ENCODE peak calls at places on chromosomes 4 and X, in nine cellular contexts. U, W, L, R, B, A, I, M and J are unnamed samples.

GRCh38 chr4:156998500-156999174 is 27.0 kb upstream of the PDGFC start:
- DNase-seq in U (no peak), W (no peak), L (peak), R (no peak), B (no peak), A (no peak), I (no peak), M (no peak), J (no peak)

GRCh38 chrX:104195489-104196084 is 29.3 kb downstream of the FAM199X start:
- DNase-seq in U (no peak), W (no peak), L (no peak), R (no peak), B (no peak), A (peak), I (peak), M (no peak), J (no peak)

GRCh38 chr4:108094131-108094530 is 74.6 kb downstream of the LEF1 start:
- DNase-seq in U (no peak), W (no peak), L (no peak), R (no peak), B (no peak), A (no peak), I (no peak), M (no peak), J (no peak)

GRCh38 chrX:50813843-50814661 is at the start of gene SHROOM4:
- DNase-seq in U (no peak), W (peak), L (peak), R (no peak), B (peak), A (no peak), I (peak), M (no peak), J (no peak)

GRCh38 chr4:77145806-77146425 is 11.1 kb upstream of the CCNG2 start:
- DNase-seq in U (no peak), W (no peak), L (no peak), R (no peak), B (no peak), A (no peak), I (peak), M (no peak), J (no peak)

GRCh38 chrX:65668362-65669310 is 1.2 kb downstream of the MSN start:
- DNase-seq in U (no peak), W (peak), L (peak), R (peak), B (peak), A (peak), I (peak), M (no peak), J (peak)

GRCh38 chrX:5907202-5907601 is 321.5 kb downstream of the NLGN4X start:
- DNase-seq in U (no peak), W (no peak), L (no peak), R (no peak), B (no peak), A (no peak), I (no peak), M (no peak), J (no peak)

GRCh38 chr4:85901500-85901899 is 426.6 kb downstream of the ARHGAP24 start:
- DNase-seq in U (no peak), W (no peak), L (peak), R (no peak), B (no peak), A (peak), I (no peak), M (no peak), J (no peak)

GRCh38 chr4:61841710-61842109 is 641.6 kb downstream of the ADGRL3 start:
- DNase-seq in U (no peak), W (no peak), L (peak), R (no peak), B (no peak), A (no peak), I (no peak), M (no peak), J (no peak)

GRCh38 chrX:16552546-16552945 is 97.4 kb upstream of the S100G start:
- DNase-seq in U (no peak), W (no peak), L (peak), R (no peak), B (no peak), A (no peak), I (peak), M (no peak), J (peak)

GRCh38 chr4:14520171-14520570 is 482.1 kb upstream of the CPEB2 start:
- DNase-seq in U (no peak), W (no peak), L (no peak), R (no peak), B (no peak), A (no peak), I (peak), M (no peak), J (no peak)

GRCh38 chrX:19342331-19342906 is 1.3 kb upstream of the PDHA1 start:
- DNase-seq in U (no peak), W (no peak), L (peak), R (no peak), B (no peak), A (no peak), I (peak), M (no peak), J (no peak)

GRCh38 chrX:104343408-104344129 is 88.8 kb upstream of the ESX1 start:
- DNase-seq in U (no peak), W (peak), L (peak), R (peak), B (no peak), A (peak), I (peak), M (peak), J (peak)

GRCh38 chr4:84994280-84994679 is 27.8 kb upstream of the WDFY3 start:
- DNase-seq in U (no peak), W (no peak), L (no peak), R (no peak), B (no peak), A (no peak), I (peak), M (no peak), J (no peak)

GRCh38 chr4:77773101-77773500 is 46.1 kb downstream of the CNOT6L start:
- DNase-seq in U (no peak), W (no peak), L (no peak), R (no peak), B (no peak), A (no peak), I (peak), M (no peak), J (no peak)

GRCh38 chrX:41693024-41693423 is 4.3 kb downstream of the GPR34 start:
- DNase-seq in U (no peak), W (no peak), L (no peak), R (no peak), B (no peak), A (no peak), I (no peak), M (no peak), J (no peak)
- H3K27ac ChIP-seq in U (no peak), W (no peak), L (no peak), R (no peak), B (no peak), A (no peak), I (no peak), M (no peak), J (no peak)

GRCh38 chrX:118948270-118948669 is 26.1 kb upstream of the LONRF3 start:
- DNase-seq in U (no peak), W (no peak), L (no peak), R (no peak), B (no peak), A (no peak), I (no peak), M (no peak), J (no peak)
- TF ChIP-seq CTCF in U (no peak), W (no peak), L (no peak), R (no peak), B (no peak), A (no peak), I (no peak), M (no peak), J (no peak)

GRCh38 chr4:139030614-139031235 is 15.1 kb downstream of the NOCT start:
- DNase-seq in U (no peak), W (peak), L (peak), R (peak), B (no peak), A (peak), I (peak), M (peak), J (peak)

GRCh38 chr4:139024686-139025085 is 9.1 kb downstream of the NOCT start:
- DNase-seq in U (no peak), W (no peak), L (no peak), R (no peak), B (no peak), A (no peak), I (no peak), M (no peak), J (no peak)

GRCh38 chr4:139025841-139026240 is 10.3 kb downstream of the NOCT start:
- DNase-seq in U (no peak), W (no peak), L (no peak), R (no peak), B (no peak), A (no peak), I (no peak), M (no peak), J (no peak)

GRCh38 chr4:139027771-139028170 is 12.2 kb downstream of the NOCT start:
- DNase-seq in U (no peak), W (no peak), L (no peak), R (no peak), B (no peak), A (no peak), I (no peak), M (no peak), J (no peak)

DNA sequence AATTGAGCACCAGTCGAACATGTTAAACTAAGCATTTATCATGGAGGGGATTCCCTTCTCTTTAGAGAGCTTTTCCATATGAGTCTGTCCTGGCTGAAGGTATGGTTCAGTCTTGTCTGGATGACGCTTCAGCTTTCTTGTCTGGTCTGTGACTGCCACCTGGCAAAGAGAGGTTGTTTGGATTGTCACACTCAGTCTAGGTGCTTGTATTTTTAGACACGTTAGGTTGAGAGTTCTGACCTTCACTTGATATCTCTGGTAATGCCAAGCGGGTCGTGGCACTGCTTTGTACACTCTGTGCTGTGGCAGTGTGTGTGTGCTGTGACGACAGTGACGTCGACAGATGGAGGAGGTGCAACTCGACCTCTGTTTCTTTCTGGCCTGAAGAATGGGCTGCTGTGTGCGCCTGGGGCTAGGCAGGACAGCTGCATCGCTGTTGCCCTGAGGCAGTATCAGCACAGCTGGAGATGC is 12.6 kb downstream of the NOCT start:
- DNase-seq in U (no peak), W (no peak), L (no peak), R (no peak), B (no peak), A (no peak), I (no peak), M (no peak), J (no peak)
- H3K27ac ChIP-seq in U (no peak), W (no peak), L (peak), R (no peak), B (no peak), A (no peak), I (peak), M (no peak), J (peak)

GRCh38 chr4:5050520-5050955 is 742 bp upstream of the STK32B start:
- DNase-seq in U (peak), W (peak), L (peak), R (no peak), B (peak), A (peak), I (peak), M (peak), J (peak)

GRCh38 chr4:5052424-5052702 is 1.1 kb downstream of the STK32B start:
- DNase-seq in U (no peak), W (no peak), L (no peak), R (no peak), B (no peak), A (no peak), I (no peak), M (no peak), J (no peak)

GRCh38 chr4:5052726-5053425 is 1.6 kb downstream of the STK32B start:
- DNase-seq in U (peak), W (no peak), L (no peak), R (no peak), B (no peak), A (peak), I (no peak), M (no peak), J (no peak)

GRCh38 chr4:5051692-5052423 is 578 bp downstream of the STK32B start:
- DNase-seq in U (peak), W (no peak), L (peak), R (no peak), B (peak), A (peak), I (no peak), M (no peak), J (no peak)

DNA sequence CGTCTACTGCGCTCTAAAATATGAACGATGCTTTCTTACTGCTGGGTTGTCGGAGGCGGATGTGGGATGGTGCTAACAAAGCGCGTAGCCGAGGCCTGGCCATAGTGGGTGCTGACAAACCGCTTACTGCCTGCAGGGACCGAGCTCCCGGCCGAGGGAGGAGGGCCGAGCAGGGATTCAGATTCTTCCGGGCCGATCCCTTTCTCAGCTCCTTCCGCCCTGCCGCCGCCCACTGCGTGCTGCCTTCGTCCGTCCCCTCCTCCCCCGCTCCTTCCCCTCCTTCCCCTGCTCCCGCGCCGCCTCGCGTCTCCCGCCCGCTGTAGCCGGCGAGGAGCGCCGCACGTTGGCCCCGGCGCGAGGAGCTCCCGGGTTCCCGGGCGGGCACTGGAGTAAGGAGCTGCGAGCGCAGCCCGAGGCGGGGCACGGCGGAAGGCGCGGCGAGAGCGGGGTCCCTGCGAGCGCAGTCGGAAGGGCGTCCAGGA is at the start of gene STK32B:
- DNase-seq in U (peak), W (peak), L (peak), R (no peak), B (peak), A (peak), I (peak), M (peak), J (peak)
- TF ChIP-seq CTCF in U (no peak), W (no peak), L (no peak), R (no peak), B (no peak), A (no peak), I (no peak), M (peak), J (no peak)

DNA sequence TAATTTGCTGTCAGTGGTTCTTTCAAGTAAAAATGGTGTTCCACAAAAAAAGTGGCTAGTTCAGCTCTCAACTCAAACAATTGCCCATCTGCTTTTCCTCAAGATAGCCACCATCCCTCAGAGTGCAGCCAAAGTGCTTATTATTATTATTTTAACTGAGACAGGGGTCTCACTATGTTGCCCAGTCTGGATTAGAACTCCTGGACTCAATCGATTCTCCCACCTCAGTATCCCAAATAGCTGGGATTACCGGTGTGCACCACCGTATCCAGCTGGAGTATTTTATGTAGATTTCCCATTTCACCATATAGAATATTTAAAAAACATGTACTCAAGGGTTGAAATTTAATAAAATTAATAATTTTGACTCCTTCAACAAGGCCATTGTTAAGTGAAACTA is 62.1 kb upstream of the USP9X start:
- DNase-seq in U (no peak), W (no peak), L (no peak), R (no peak), B (no peak), A (no peak), I (no peak), M (no peak), J (no peak)
- H3K27ac ChIP-seq in U (no peak), W (no peak), L (no peak), R (no peak), B (no peak), A (peak), I (no peak), M (no peak), J (no peak)

GRCh38 chrX:130118941-130119640 is 8.8 kb upstream of the ELF4 start:
- DNase-seq in U (no peak), W (no peak), L (peak), R (no peak), B (no peak), A (no peak), I (peak), M (no peak), J (no peak)

GRCh38 chrX:130114141-130114561 is 3.9 kb upstream of the ELF4 start:
- DNase-seq in U (no peak), W (no peak), L (peak), R (no peak), B (no peak), A (no peak), I (no peak), M (no peak), J (peak)

GRCh38 chrX:130120321-130120731 is 10.0 kb upstream of the ELF4 start:
- DNase-seq in U (no peak), W (no peak), L (no peak), R (no peak), B (no peak), A (no peak), I (no peak), M (no peak), J (no peak)

GRCh38 chrX:130118396-130118795 is 8.1 kb upstream of the ELF4 start:
- DNase-seq in U (no peak), W (no peak), L (peak), R (no peak), B (no peak), A (peak), I (peak), M (no peak), J (no peak)

GRCh38 chrX:130117166-130117565 is 6.9 kb upstream of the ELF4 start:
- DNase-seq in U (no peak), W (no peak), L (no peak), R (no peak), B (no peak), A (no peak), I (no peak), M (no peak), J (no peak)
- TF ChIP-seq CTCF in U (no peak), W (no peak), L (no peak), R (no peak), B (no peak), A (no peak), I (no peak), M (no peak), J (no peak)

GRCh38 chrX:153700376-153700945 is 12.7 kb downstream of the SLC6A8 start:
- DNase-seq in U (no peak), W (no peak), L (no peak), R (no peak), B (no peak), A (no peak), I (no peak), M (no peak), J (no peak)
- H3K27ac ChIP-seq in U (no peak), W (peak), L (no peak), R (no peak), B (no peak), A (no peak), I (no peak), M (no peak), J (peak)

DNA sequence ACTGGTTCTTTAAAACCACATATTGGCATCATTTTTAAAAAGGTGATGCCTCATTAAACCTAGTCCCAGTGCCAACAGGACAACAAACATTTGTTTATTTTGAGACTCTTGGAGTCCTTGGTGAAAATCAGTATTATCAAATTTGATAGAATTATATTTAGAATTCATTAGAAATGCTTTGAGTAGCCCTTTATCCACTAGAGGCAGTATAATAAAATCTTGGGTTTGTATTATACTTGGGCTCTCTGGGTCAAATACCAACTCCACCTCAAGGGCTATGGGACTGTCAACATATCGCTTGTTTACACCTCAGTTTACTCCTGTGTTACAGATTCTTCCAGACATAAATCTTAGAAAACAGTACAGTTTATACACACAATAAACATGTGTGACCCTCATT is 335.7 kb upstream of the FSTL5 start:
- DNase-seq in U (no peak), W (no peak), L (no peak), R (no peak), B (no peak), A (no peak), I (peak), M (no peak), J (peak)
- TF ChIP-seq CTCF in U (no peak), W (peak), L (peak), R (no peak), B (peak), A (peak), I (peak), M (no peak), J (peak)